ENCODE peak calls at places on chromosomes 13 and 19, in six cellular contexts. Q, M, S, N, U and J are unnamed samples. For H3K27me3, the result is how much of the 10 kb centered on the place peaks cover.

GRCh38 chr13:65656740-65657329 is 1573.3 kb downstream of the PCDH9 start:
- DNase-seq in Q (peak), M (no peak), S (no peak), N (peak), U (no peak), J (no peak)

GRCh38 chr19:10544242-10544752 is 593 bp downstream of the ATG4D start:
- DNase-seq in Q (peak), M (peak), S (no peak), N (peak), U (no peak), J (no peak)

GRCh38 chr13:28100149-28101121 is at the start of gene FLT3:
- DNase-seq in Q (peak), M (peak), S (peak), N (peak), U (no peak), J (peak)

GRCh38 chr13:33353210-33353609 is 67.7 kb upstream of the STARD13 start:
- DNase-seq in Q (no peak), M (no peak), S (no peak), N (no peak), U (no peak), J (peak)

GRCh38 chr13:36344173-36344572 is 2.0 kb downstream of the SPART start:
- DNase-seq in Q (peak), M (no peak), S (no peak), N (peak), U (no peak), J (no peak)

GRCh38 chr19:48991823-48992570 is 1.1 kb downstream of the GYS1 start:
- DNase-seq in Q (peak), M (peak), S (no peak), N (peak), U (no peak), J (peak)

GRCh38 chr13:36965767-36966166 is 33.4 kb downstream of the ALG5 start:
- DNase-seq in Q (peak), M (no peak), S (no peak), N (no peak), U (peak), J (no peak)

GRCh38 chr13:99281811-99282263 is 23.7 kb upstream of the GPR18 start:
- DNase-seq in Q (no peak), M (no peak), S (peak), N (no peak), U (no peak), J (peak)

GRCh38 chr13:99027260-99027659 is 49.4 kb upstream of the DOCK9 start:
- DNase-seq in Q (no peak), M (no peak), S (no peak), N (no peak), U (no peak), J (no peak)

GRCh38 chr19:42284641-42285341 is 15.7 kb downstream of the CIC start:
- DNase-seq in Q (peak), M (peak), S (no peak), N (peak), U (no peak), J (peak)

GRCh38 chr13:82800391-82800790 is 1081.9 kb downstream of the SLITRK1 start:
- DNase-seq in Q (no peak), M (no peak), S (no peak), N (no peak), U (peak), J (no peak)

GRCh38 chr19:13506550-13506878 is 235 bp upstream of the CACNA1A start:
- DNase-seq in Q (no peak), M (no peak), S (no peak), N (peak), U (no peak), J (no peak)

GRCh38 chr13:37995052-37995451 is 125.5 kb upstream of the TRPC4 start:
- DNase-seq in Q (peak), M (no peak), S (no peak), N (peak), U (peak), J (no peak)
- H3K27me3 ChIP-seq in Q (under half), M (under half), S (under half), N (under half), U (under half), J (under half)

GRCh38 chr19:45472557-45473365 is 5.0 kb downstream of the FOSB start:
- DNase-seq in Q (peak), M (peak), S (no peak), N (peak), U (no peak), J (peak)

GRCh38 chr19:45475537-45476348 is 7.9 kb downstream of the FOSB start:
- DNase-seq in Q (peak), M (no peak), S (no peak), N (no peak), U (no peak), J (no peak)

GRCh38 chr19:45473366-45474190 is 5.8 kb downstream of the FOSB start:
- DNase-seq in Q (no peak), M (no peak), S (no peak), N (peak), U (no peak), J (no peak)

GRCh38 chr19:45474941-45475516 is 7.2 kb downstream of the FOSB start:
- DNase-seq in Q (peak), M (no peak), S (no peak), N (no peak), U (no peak), J (no peak)

GRCh38 chr19:45474191-45474940 is 6.6 kb downstream of the FOSB start:
- DNase-seq in Q (peak), M (no peak), S (no peak), N (no peak), U (no peak), J (no peak)
- H3K27me3 ChIP-seq in Q (under half), M (under half), S (under half), N (half or more), U (under half), J (under half)

DNA sequence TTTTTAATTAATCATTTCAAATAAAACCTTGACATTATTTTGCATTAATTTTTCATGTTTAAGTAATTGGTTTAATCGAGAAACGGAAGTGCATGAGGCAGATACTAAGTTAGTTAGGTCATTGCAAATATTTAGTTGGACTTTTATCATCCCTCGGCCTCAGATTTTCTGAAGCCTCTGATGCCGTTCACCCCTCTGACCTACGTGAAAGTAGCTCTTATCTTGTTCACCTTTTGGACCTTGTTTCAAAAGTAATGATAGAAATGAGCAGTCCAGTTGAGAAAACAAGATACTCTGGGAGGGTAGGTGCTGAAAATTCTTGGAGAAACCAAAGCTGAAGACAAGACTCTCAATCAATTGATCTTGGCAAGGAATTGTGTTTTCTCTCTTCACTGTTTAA is 23.0 kb downstream of the LAIR2 start:
- DNase-seq in Q (no peak), M (no peak), S (no peak), N (no peak), U (no peak), J (no peak)
- H3K27me3 ChIP-seq in Q (under half), M (under half), S (under half), N (under half), U (under half), J (under half)

GRCh38 chr19:369256-369655 is 24.7 kb upstream of the MIER2 start:
- DNase-seq in Q (no peak), M (peak), S (no peak), N (no peak), U (no peak), J (peak)

GRCh38 chr19:372306-372890 is 27.8 kb upstream of the MIER2 start:
- DNase-seq in Q (no peak), M (peak), S (no peak), N (no peak), U (peak), J (peak)

GRCh38 chr19:371501-372160 is 27.0 kb upstream of the MIER2 start:
- DNase-seq in Q (no peak), M (peak), S (no peak), N (no peak), U (no peak), J (peak)

GRCh38 chr19:369876-370275 is 25.3 kb upstream of the MIER2 start:
- DNase-seq in Q (no peak), M (peak), S (no peak), N (no peak), U (no peak), J (peak)

GRCh38 chr19:370641-371330 is 26.2 kb upstream of the MIER2 start:
- DNase-seq in Q (no peak), M (peak), S (no peak), N (no peak), U (no peak), J (peak)
- H3K27me3 ChIP-seq in Q (half or more), M (under half), S (under half), N (under half), U (under half), J (under half)

GRCh38 chr19:55372316-55373081 is 2.2 kb upstream of the IL11 start:
- DNase-seq in Q (peak), M (peak), S (no peak), N (no peak), U (no peak), J (no peak)
- H3K27me3 ChIP-seq in Q (under half), M (half or more), S (under half), N (half or more), U (under half), J (under half)

DNA sequence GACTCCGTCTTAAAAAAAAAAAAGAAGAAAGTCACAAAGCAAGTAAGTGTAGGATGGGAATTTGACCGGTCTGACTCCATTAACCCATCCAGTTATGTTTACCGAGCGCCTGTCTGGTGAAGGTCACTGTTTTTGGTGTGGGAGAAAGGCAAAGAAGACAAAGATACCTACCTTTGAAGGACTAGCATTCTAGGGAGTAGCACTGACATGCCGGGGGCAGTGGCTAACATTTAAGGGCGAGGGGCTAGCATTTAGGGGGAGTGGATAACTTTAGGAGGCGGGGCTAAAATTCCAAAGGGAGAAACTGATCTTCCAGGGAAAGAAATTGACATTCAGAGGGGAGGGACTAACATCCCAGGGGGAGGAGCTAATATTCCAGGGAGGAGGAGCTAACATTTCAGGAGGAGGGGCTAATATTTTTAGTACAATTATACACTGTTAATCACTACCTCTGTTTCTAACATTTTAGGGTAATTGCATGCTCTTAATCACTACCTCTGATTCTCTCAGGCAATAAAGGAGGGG is 8.7 kb downstream of the GPR32 start:
- DNase-seq in Q (no peak), M (no peak), S (no peak), N (peak), U (no peak), J (no peak)
- H3K27me3 ChIP-seq in Q (half or more), M (under half), S (under half), N (half or more), U (under half), J (half or more)

GRCh38 chr19:29525901-29526729 is at the start of gene VSTM2B:
- DNase-seq in Q (no peak), M (peak), S (no peak), N (peak), U (no peak), J (peak)

GRCh38 chr19:29524912-29525870 is 603 bp upstream of the VSTM2B start:
- DNase-seq in Q (peak), M (peak), S (no peak), N (peak), U (no peak), J (peak)

GRCh38 chr19:29524201-29524911 is 1.4 kb upstream of the VSTM2B start:
- DNase-seq in Q (no peak), M (peak), S (no peak), N (peak), U (no peak), J (peak)

GRCh38 chr19:29521291-29522075 is 4.3 kb upstream of the VSTM2B start:
- DNase-seq in Q (no peak), M (no peak), S (no peak), N (no peak), U (no peak), J (peak)

GRCh38 chr19:29523568-29523967 is 2.2 kb upstream of the VSTM2B start:
- DNase-seq in Q (no peak), M (no peak), S (no peak), N (no peak), U (no peak), J (peak)
- H3K27me3 ChIP-seq in Q (half or more), M (half or more), S (under half), N (half or more), U (under half), J (half or more)

DNA sequence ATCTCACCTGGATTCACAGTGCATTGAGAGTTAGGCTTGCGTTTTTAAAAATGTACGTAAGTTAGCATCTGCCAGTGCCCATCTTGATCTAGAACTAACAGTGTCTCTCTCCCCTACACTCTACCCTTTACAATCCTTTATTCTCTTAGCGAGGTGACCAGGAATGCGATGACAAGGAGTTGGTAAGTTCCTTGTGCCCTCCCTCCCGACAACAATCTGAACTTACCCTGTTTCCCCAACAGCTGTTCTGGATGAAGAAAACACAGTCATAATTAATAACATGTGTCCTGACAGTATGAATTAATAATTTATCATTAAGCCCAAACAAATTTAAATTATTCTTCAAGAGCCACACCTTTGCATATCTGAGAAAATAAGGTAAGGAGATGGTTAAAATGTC is 6.3 kb downstream of the TSHZ3 start:
- DNase-seq in Q (no peak), M (no peak), S (no peak), N (no peak), U (no peak), J (no peak)
- H3K27me3 ChIP-seq in Q (under half), M (under half), S (under half), N (under half), U (under half), J (half or more)